ENCODE peak calls at places on chromosomes 12 and 14, in eight cellular contexts. C is ovary, V is fibroblast of lung, N is sigmoid colon, B is WERI-Rb-1, L is heart right ventricle, E is bronchial epithelial cell, W is GM06990. Q is an unnamed sample. For H3K36me3, the result is how much of the 10 kb centered on the place peaks cover.

GRCh38 chr12:1380171-1380974 is 214.0 kb downstream of the FBXL14 start:
- DNase-seq in C (no peak), V (no peak), N (no peak), B (no peak), L (no peak), E (no peak), W (no peak), Q (no peak)

GRCh38 chr12:32002848-32003493 is 43.8 kb downstream of the RESF1 start:
- DNase-seq in C (no peak), V (no peak), N (no peak), B (no peak), L (no peak), E (no peak), W (no peak), Q (no peak)

GRCh38 chr12:79547735-79548347 is 142.9 kb downstream of the PAWR start:
- DNase-seq in C (no peak), V (peak), N (no peak), B (peak), L (no peak), E (peak), W (no peak), Q (no peak)

GRCh38 chr12:92022093-92022492 is 123.6 kb downstream of the BTG1 start:
- DNase-seq in C (no peak), V (no peak), N (no peak), B (no peak), L (no peak), E (no peak), W (no peak), Q (no peak)

GRCh38 chr14:49549446-49549845 is 36.7 kb downstream of the RPS29 start:
- DNase-seq in C (no peak), V (no peak), N (no peak), B (no peak), L (no peak), E (no peak), W (no peak), Q (no peak)

GRCh38 chr14:68935761-68936209 is 43.3 kb downstream of the ACTN1 start:
- DNase-seq in C (no peak), V (no peak), N (peak), B (peak), L (peak), E (peak), W (no peak), Q (no peak)

GRCh38 chr12:84397279-84397678 is 515.3 kb downstream of the SLC6A15 start:
- DNase-seq in C (no peak), V (peak), N (no peak), B (no peak), L (no peak), E (peak), W (no peak), Q (no peak)

GRCh38 chr14:93778453-93778852 is 9.8 kb downstream of the PRIMA1 start:
- DNase-seq in C (no peak), V (no peak), N (no peak), B (no peak), L (no peak), E (no peak), W (no peak), Q (no peak)

GRCh38 chr14:56002876-56003625 is 115.2 kb upstream of the PELI2 start:
- DNase-seq in C (no peak), V (no peak), N (no peak), B (no peak), L (no peak), E (no peak), W (peak), Q (no peak)

GRCh38 chr12:67909091-67909531 is 80.1 kb upstream of the IFNG-AS1 start:
- DNase-seq in C (no peak), V (peak), N (no peak), B (no peak), L (no peak), E (no peak), W (no peak), Q (no peak)

GRCh38 chr12:49673446-49674317 is 33.5 kb downstream of the FMNL3 start:
- DNase-seq in C (peak), V (peak), N (peak), B (peak), L (peak), E (peak), W (no peak), Q (peak)

GRCh38 chr12:76611533-76611932 is 52.0 kb upstream of the OSBPL8 start:
- DNase-seq in C (no peak), V (peak), N (no peak), B (no peak), L (no peak), E (peak), W (no peak), Q (no peak)

GRCh38 chr12:17076335-17076734 is 470.4 kb upstream of the LMO3 start:
- DNase-seq in C (no peak), V (no peak), N (no peak), B (no peak), L (no peak), E (peak), W (no peak), Q (no peak)

GRCh38 chr12:82300611-82301010 is 57.6 kb downstream of the CCDC59 start:
- DNase-seq in C (no peak), V (no peak), N (no peak), B (no peak), L (no peak), E (no peak), W (no peak), Q (no peak)

GRCh38 chr12:116040412-116040811 is 237.1 kb downstream of the MED13L start:
- DNase-seq in C (no peak), V (no peak), N (no peak), B (no peak), L (no peak), E (no peak), W (no peak), Q (no peak)

GRCh38 chr14:69657961-69658360 is 46.6 kb downstream of the SUSD6 start:
- DNase-seq in C (no peak), V (peak), N (no peak), B (no peak), L (no peak), E (peak), W (no peak), Q (no peak)

GRCh38 chr12:122051231-122051876 is 27.2 kb upstream of the MLXIP start:
- DNase-seq in C (peak), V (peak), N (peak), B (no peak), L (peak), E (no peak), W (no peak), Q (peak)

GRCh38 chr12:480831-481230 is 21.1 kb downstream of the B4GALNT3 start:
- DNase-seq in C (peak), V (peak), N (no peak), B (no peak), L (no peak), E (no peak), W (no peak), Q (no peak)

GRCh38 chr12:82765971-82766705 is 79.4 kb downstream of the TMTC2 start:
- DNase-seq in C (no peak), V (no peak), N (no peak), B (no peak), L (no peak), E (no peak), W (no peak), Q (no peak)

GRCh38 chr14:81161749-81162148 is 59.0 kb downstream of the GTF2A1 start:
- DNase-seq in C (no peak), V (no peak), N (no peak), B (no peak), L (no peak), E (no peak), W (no peak), Q (no peak)

GRCh38 chr12:50103767-50104321 is at the start of gene GPD1:
- DNase-seq in C (peak), V (peak), N (peak), B (peak), L (peak), E (peak), W (no peak), Q (peak)

GRCh38 chr14:61516957-61517356 is 178.4 kb upstream of the HIF1A start:
- DNase-seq in C (no peak), V (no peak), N (no peak), B (no peak), L (no peak), E (no peak), W (no peak), Q (no peak)

GRCh38 chr14:68043752-68044151 is 224.2 kb downstream of the RAD51B start:
- DNase-seq in C (no peak), V (no peak), N (no peak), B (no peak), L (no peak), E (peak), W (no peak), Q (no peak)

GRCh38 chr14:83006071-83006670 is 1472.5 kb upstream of the SEL1L start:
- DNase-seq in C (no peak), V (no peak), N (no peak), B (peak), L (no peak), E (no peak), W (no peak), Q (no peak)

GRCh38 chr12:132196038-132196872 is 52.0 kb downstream of the NOC4L start:
- DNase-seq in C (no peak), V (no peak), N (no peak), B (no peak), L (no peak), E (no peak), W (no peak), Q (no peak)

GRCh38 chr12:120247621-120248030 is 17.9 kb downstream of the PXN start:
- DNase-seq in C (no peak), V (peak), N (no peak), B (no peak), L (no peak), E (peak), W (no peak), Q (no peak)

GRCh38 chr12:91877022-91877421 is 268.6 kb downstream of the BTG1 start:
- DNase-seq in C (no peak), V (peak), N (peak), B (peak), L (no peak), E (peak), W (peak), Q (peak)

GRCh38 chr14:94787092-94787491 is 17.2 kb upstream of the GSC start:
- DNase-seq in C (no peak), V (no peak), N (no peak), B (no peak), L (no peak), E (no peak), W (no peak), Q (no peak)

GRCh38 chr12:53967451-53968059 is 5.4 kb upstream of the HOXC11 start:
- DNase-seq in C (no peak), V (no peak), N (no peak), B (no peak), L (no peak), E (no peak), W (no peak), Q (peak)

GRCh38 chr12:62799126-62799736 is 135.7 kb downstream of the PPM1H start:
- DNase-seq in C (no peak), V (peak), N (no peak), B (peak), L (no peak), E (peak), W (no peak), Q (no peak)

GRCh38 chr14:69398818-69399210 is 322 bp downstream of the SLC39A9 start:
- DNase-seq in C (no peak), V (no peak), N (no peak), B (no peak), L (no peak), E (no peak), W (no peak), Q (no peak)

GRCh38 chr12:52701281-52701680 is 2.0 kb downstream of the KRT77 start:
- DNase-seq in C (no peak), V (no peak), N (no peak), B (no peak), L (no peak), E (no peak), W (no peak), Q (no peak)

GRCh38 chr12:57031228-57031670 is 14.9 kb upstream of the TAC3 start:
- DNase-seq in C (no peak), V (no peak), N (peak), B (no peak), L (no peak), E (peak), W (no peak), Q (no peak)

GRCh38 chr14:24054324-24054641 is 2.5 kb downstream of the CARMIL3 start:
- DNase-seq in C (no peak), V (no peak), N (no peak), B (no peak), L (no peak), E (no peak), W (no peak), Q (no peak)

GRCh38 chr12:57118711-57119271 is 7.6 kb upstream of the STAT6 start:
- DNase-seq in C (no peak), V (no peak), N (no peak), B (no peak), L (no peak), E (peak), W (no peak), Q (no peak)

GRCh38 chr12:82627799-82628198 is 58.9 kb upstream of the TMTC2 start:
- DNase-seq in C (no peak), V (peak), N (no peak), B (no peak), L (no peak), E (peak), W (no peak), Q (no peak)

GRCh38 chr12:76288218-76288617 is 60.0 kb downstream of the BBS10 start:
- DNase-seq in C (no peak), V (no peak), N (no peak), B (no peak), L (no peak), E (no peak), W (no peak), Q (no peak)

DNA sequence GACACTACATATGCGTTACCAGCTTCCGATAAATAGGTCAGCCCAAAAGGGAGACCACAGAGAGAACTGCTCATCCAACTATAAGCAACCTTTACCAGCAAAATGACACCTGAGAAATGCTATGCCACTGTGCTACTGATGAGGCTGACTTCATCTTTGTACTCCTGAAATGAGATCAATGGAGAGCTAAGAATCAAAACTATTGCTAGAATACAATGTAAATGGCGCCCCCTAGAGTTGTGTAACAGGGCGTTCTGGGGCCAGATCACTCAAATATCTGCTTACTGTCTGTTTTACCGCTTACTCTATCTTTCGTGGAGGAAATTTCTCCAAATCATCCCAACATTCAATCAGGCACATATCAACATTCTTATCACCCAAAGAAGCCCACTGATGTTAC is 4.6 kb downstream of the ZNF384 start:
- DNase-seq in C (no peak), V (peak), N (no peak), B (peak), L (no peak), E (no peak), W (no peak), Q (no peak)
- TF ChIP-seq CTCF in C (peak), V (peak), N (no peak), B (peak), L (no peak), E (peak), W (peak), Q (peak)

GRCh38 chr14:92529895-92530294 is 16.3 kb downstream of the RIN3 start:
- DNase-seq in C (no peak), V (no peak), N (peak), B (no peak), L (no peak), E (no peak), W (no peak), Q (no peak)
- H3K4me3 ChIP-seq in C (no peak), V (no peak), N (no peak), B (no peak), L (no peak), E (no peak), W (no peak), Q (no peak)

DNA sequence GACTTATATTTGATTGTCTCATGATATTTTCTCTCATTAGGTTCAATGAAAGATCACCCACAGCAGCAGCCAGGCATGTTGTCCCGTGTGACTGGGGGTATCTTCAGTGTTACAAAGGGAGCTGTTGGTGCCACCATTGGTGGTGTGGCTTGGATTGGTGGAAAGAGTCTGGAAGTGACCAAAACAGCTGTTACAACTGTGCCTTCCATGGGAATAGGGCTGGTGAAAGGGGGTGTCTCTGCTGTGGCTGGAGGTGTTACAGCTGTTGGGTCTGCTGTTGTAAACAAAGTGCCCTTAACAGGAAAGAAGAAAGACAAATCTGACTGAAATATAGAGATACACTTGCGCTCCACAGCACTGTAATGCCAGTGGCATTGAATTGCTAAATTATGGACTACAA is 15.4 kb downstream of the TMEM263 start:
- DNase-seq in C (no peak), V (no peak), N (no peak), B (no peak), L (no peak), E (no peak), W (no peak), Q (no peak)
- H3K36me3 ChIP-seq in C (under half), V (under half), N (under half), B (under half), L (under half), E (under half), W (under half), Q (under half)

DNA sequence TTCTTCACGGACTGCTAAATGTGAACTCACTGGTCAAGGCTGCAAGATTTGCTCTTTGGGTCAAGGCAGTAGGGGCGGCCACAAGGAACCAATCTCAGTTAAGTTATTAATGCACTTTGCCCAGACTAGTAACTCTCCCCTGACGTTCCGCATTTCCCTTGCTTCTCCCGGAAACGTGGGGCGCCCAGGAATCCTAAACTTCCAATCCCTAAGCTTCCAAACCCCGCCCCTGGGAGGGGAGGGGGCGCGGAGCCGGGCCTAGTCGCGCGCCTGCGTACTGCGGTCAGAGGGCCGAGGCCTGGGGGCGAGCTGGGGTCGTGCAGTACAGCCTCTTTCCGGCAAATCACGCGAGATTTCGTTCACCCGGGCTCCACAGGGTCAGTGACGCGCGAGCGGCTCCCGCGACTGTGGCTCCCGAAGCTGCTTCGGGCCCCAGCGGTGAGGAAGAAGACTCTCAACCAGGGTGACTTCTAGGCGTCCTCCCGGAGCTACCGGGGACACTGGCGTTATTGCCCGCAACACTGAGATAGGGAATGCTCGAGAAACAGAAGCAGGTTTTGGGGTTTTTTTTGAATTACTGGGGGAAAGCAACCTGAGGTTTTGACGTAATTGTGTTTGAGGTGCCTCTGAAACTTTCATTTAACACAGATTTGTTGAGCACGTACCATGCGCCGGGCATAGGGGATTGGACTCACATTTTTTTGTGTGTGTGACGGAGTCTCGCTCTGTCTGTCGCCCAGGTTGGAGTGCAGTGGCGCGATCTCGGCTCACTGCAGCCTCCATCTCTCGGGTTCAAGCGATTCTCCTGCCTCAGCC is at the start of gene PTGR2:
- DNase-seq in C (peak), V (peak), N (peak), B (peak), L (peak), E (peak), W (peak), Q (peak)
- TF ChIP-seq CTCF in C (peak), V (no peak), N (no peak), B (no peak), L (no peak), E (peak), W (no peak), Q (peak)

GRCh38 chr12:89160716-89161123 is 191.6 kb downstream of the DUSP6 start:
- DNase-seq in C (no peak), V (peak), N (peak), B (no peak), L (peak), E (peak), W (no peak), Q (peak)
- H3K4me3 ChIP-seq in C (no peak), V (no peak), N (no peak), B (no peak), L (no peak), E (no peak), W (no peak), Q (no peak)

GRCh38 chr12:128815779-128816642 is 7.7 kb downstream of the SLC15A4 start:
- DNase-seq in C (no peak), V (no peak), N (peak), B (no peak), L (no peak), E (no peak), W (no peak), Q (no peak)

GRCh38 chr12:128814411-128815261 is 9.1 kb downstream of the SLC15A4 start:
- DNase-seq in C (no peak), V (no peak), N (peak), B (no peak), L (no peak), E (no peak), W (no peak), Q (no peak)

GRCh38 chr12:128813392-128813791 is 10.4 kb downstream of the SLC15A4 start:
- DNase-seq in C (no peak), V (no peak), N (peak), B (no peak), L (no peak), E (no peak), W (no peak), Q (peak)

GRCh38 chr12:128811806-128812205 is 12.0 kb downstream of the SLC15A4 start:
- DNase-seq in C (no peak), V (no peak), N (peak), B (no peak), L (no peak), E (no peak), W (no peak), Q (no peak)

DNA sequence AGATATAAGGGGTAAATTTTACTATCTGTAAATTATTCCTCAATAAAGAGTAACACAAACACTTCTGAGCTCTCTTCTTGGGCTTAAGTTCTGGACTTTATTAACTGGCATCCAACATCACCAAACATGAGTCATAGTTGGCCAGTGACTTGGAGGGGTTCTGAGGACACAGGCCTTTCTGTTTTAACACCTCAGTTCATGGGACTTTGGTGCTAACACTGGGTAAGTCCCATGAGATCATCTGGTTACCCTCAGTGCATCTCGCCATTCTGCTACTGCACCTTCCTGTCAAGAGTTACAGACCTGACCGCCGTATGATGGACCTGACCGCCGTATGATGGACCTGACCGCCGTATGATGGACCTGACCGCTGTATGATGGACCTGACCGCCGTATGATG is 9.9 kb downstream of the SLC15A4 start:
- DNase-seq in C (no peak), V (no peak), N (peak), B (no peak), L (no peak), E (no peak), W (no peak), Q (no peak)
- H3K36me3 ChIP-seq in C (under half), V (under half), N (under half), B (under half), L (under half), E (under half), W (under half), Q (under half)

GRCh38 chr12:46131729-46132128 is 137.1 kb downstream of the SLC38A1 start:
- DNase-seq in C (no peak), V (no peak), N (no peak), B (no peak), L (no peak), E (peak), W (no peak), Q (no peak)
- TF ChIP-seq CTCF in C (no peak), V (no peak), N (no peak), B (peak), L (no peak), E (no peak), W (peak), Q (no peak)